ENCODE peak calls at places on chromosomes 3 and 15, in seven cellular contexts. T, Z, O, S, K, E and X are unnamed samples.

GRCh38 chr15:88394553-88395159 is 72.5 kb downstream of the MRPL46 start:
- DNase-seq in E (peak; percentile 31), S (no peak), T (no peak), Z (no peak), K (no peak), O (no peak), X (no peak)

GRCh38 chr15:85408270-85408746 is 27.9 kb downstream of the AKAP13 start:
- DNase-seq in Z (no peak), E (no peak), S (no peak), O (no peak), T (no peak), K (no peak), X (no peak)

GRCh38 chr15:27833974-27834373 is 265.1 kb downstream of the OCA2 start:
- DNase-seq in Z (no peak), O (no peak), E (no peak), K (no peak), S (no peak), T (no peak), X (no peak)

GRCh38 chr3:47283596-47284364 is 1.0 kb downstream of the KLHL18 start:
- DNase-seq in E (no peak), S (no peak), Z (no peak), O (no peak), K (no peak), T (no peak), X (no peak)

GRCh38 chr3:47813551-47814177 is 10.7 kb downstream of the DHX30 start:
- DNase-seq in S (no peak), O (no peak), T (no peak), E (no peak), Z (no peak), K (no peak), X (no peak)

GRCh38 chr3:56101576-56101975 is 366.7 kb downstream of the ERC2 start:
- DNase-seq in K (no peak), T (no peak), Z (no peak), O (peak; percentile 59), S (no peak), E (no peak), X (no peak)

GRCh38 chr3:38653685-38654537 is 4.4 kb upstream of the SCN5A start:
- DNase-seq in E (no peak), O (no peak), S (no peak), T (no peak), K (no peak), Z (no peak), X (no peak)

GRCh38 chr15:57551717-57552677 is 39.7 kb upstream of the MYZAP start:
- DNase-seq in E (peak; percentile 82), T (peak; percentile 51), K (no peak), Z (no peak), O (peak; percentile 88), S (no peak), X (peak; percentile 70)

GRCh38 chr3:159824341-159824740 is 164.3 kb upstream of the IL12A start:
- DNase-seq in O (peak; percentile 77), K (no peak), T (no peak), S (peak; percentile 30), E (peak; percentile 96), Z (no peak), X (peak; percentile 90)

GRCh38 chr3:40179016-40179415 is 130.5 kb upstream of the EIF1B start:
- DNase-seq in T (no peak), E (peak; percentile 32), S (peak; percentile 70), Z (peak; percentile 24), K (peak; percentile 35), O (peak; percentile 80), X (peak; percentile 77)

GRCh38 chr15:63870043-63870394 is 36.3 kb upstream of the HERC1 start:
- DNase-seq in Z (no peak), T (no peak), S (no peak), K (no peak), E (no peak), O (no peak), X (no peak)

GRCh38 chr3:33060609-33061337 is 36.2 kb downstream of the GLB1 start:
- DNase-seq in Z (peak; percentile 37), S (no peak), K (no peak), T (no peak), O (no peak), E (no peak), X (no peak)

GRCh38 chr15:60392986-60393811 is 4.6 kb downstream of the ANXA2 start:
- DNase-seq in E (peak; percentile 98), K (no peak), S (peak; percentile 71), T (no peak), O (peak; percentile 94), Z (no peak), X (peak; percentile 96)

GRCh38 chr3:149342413-149343340 is 9.2 kb upstream of the TM4SF18 start:
- DNase-seq in T (no peak), O (peak; percentile 71), K (no peak), Z (no peak), S (no peak), E (peak; percentile 94), X (peak; percentile 63)

GRCh38 chr3:166211451-166211850 is 374.2 kb upstream of the BCHE start:
- DNase-seq in S (no peak), K (no peak), T (no peak), O (no peak), Z (no peak), E (no peak), X (no peak)

GRCh38 chr3:188202358-188203138 is 48.6 kb downstream of the LPP start:
- DNase-seq in S (no peak), E (no peak), O (no peak), T (no peak), K (no peak), Z (no peak), X (no peak)

GRCh38 chr3:20121088-20121487 is 64.9 kb downstream of the SGO1 start:
- DNase-seq in Z (no peak), S (no peak), O (no peak), K (no peak), E (no peak), T (no peak), X (no peak)

GRCh38 chr15:88231909-88232308 is 24.6 kb downstream of the NTRK3 start:
- DNase-seq in S (no peak), K (no peak), E (no peak), Z (no peak), T (no peak), O (no peak), X (no peak)

GRCh38 chr3:64884574-64884973 is 196.8 kb upstream of the ADAMTS9 start:
- DNase-seq in T (no peak), S (no peak), E (no peak), Z (no peak), K (no peak), O (no peak), X (no peak)

GRCh38 chr3:183259087-183259486 is 6.0 kb downstream of the B3GNT5 start:
- DNase-seq in K (no peak), O (no peak), T (no peak), E (no peak), S (no peak), Z (no peak), X (no peak)

GRCh38 chr3:183262979-183263378 is 9.9 kb downstream of the B3GNT5 start:
- DNase-seq in S (no peak), K (no peak), T (no peak), Z (no peak), O (no peak), E (no peak), X (no peak)

GRCh38 chr3:183260167-183260904 is 7.3 kb downstream of the B3GNT5 start:
- DNase-seq in K (no peak), S (no peak), E (no peak), Z (no peak), T (no peak), O (no peak), X (no peak)

GRCh38 chr3:183261103-183261502 is 8.1 kb downstream of the B3GNT5 start:
- DNase-seq in K (no peak), Z (no peak), T (no peak), E (no peak), O (peak; percentile 55), S (no peak), X (no peak)

GRCh38 chr3:183259621-183260020 is 6.6 kb downstream of the B3GNT5 start:
- DNase-seq in Z (no peak), E (no peak), T (no peak), K (no peak), S (no peak), O (no peak), X (no peak)
- H3K27ac ChIP-seq in Z (no peak overlapping the region), E (no peak overlapping the region), T (no peak overlapping the region), K (no peak overlapping the region), S (no peak overlapping the region), O (no peak overlapping the region), X (no peak overlapping the region)

GRCh38 chr15:98844261-98844660 is 163.3 kb downstream of the PGPEP1L start:
- DNase-seq in S (no peak), O (peak; percentile 31), T (no peak), E (no peak), Z (no peak), K (no peak), X (no peak)
- H3K27ac ChIP-seq in S (no peak overlapping the region), O (no peak overlapping the region), T (no peak overlapping the region), E (no peak overlapping the region), Z (no peak overlapping the region), K (no peak overlapping the region), X (no peak overlapping the region)

GRCh38 chr15:70761931-70762468 is 1.4 kb downstream of the UACA start:
- DNase-seq in S (no peak), O (peak; percentile 52), K (no peak), Z (no peak), E (no peak), T (no peak), X (no peak)

GRCh38 chr15:70758790-70759462 is 4.4 kb downstream of the UACA start:
- DNase-seq in K (no peak), E (no peak), S (no peak), Z (no peak), O (no peak), T (no peak), X (no peak)

GRCh38 chr15:70762469-70763119 is 764 bp downstream of the UACA start:
- DNase-seq in Z (no peak), E (peak; percentile 52), O (peak; percentile 59), K (no peak), S (peak; percentile 48), T (no peak), X (peak; percentile 61)

GRCh38 chr15:70763120-70763949 is at the start of gene UACA:
- DNase-seq in K (peak; percentile 86), S (peak; percentile 97), T (peak; percentile 95), Z (peak; percentile 24), O (peak; percentile 99), E (peak; percentile 93), X (peak; percentile 98)

DNA sequence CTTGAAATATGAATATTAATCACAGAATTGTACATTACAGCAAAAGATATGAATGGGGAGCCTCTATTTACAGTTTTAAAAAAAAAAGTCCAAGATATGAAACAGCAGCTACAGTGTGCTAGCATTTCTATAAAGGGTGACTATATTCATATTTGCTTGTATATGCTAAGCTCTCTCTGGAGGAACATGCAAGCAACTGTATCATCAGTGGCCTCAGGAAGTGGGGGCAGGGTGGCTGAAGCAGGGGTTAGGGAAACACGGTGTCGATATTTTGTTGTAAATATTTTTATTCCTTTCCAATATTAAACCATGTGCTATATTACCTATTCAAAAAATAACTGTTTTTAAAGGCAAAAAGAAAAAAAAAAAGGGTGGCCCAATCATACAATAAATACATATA is 2.3 kb downstream of the UACA start:
- DNase-seq in O (no peak), S (no peak), Z (no peak), E (no peak), T (no peak), K (no peak), X (no peak)
- H3K27ac ChIP-seq in O (no peak overlapping the region), S (no peak overlapping the region), Z (no peak overlapping the region), E (peak overlapping the region; percentile 92), T (no peak overlapping the region), K (no peak overlapping the region), X (peak overlapping the region; percentile 96)

DNA sequence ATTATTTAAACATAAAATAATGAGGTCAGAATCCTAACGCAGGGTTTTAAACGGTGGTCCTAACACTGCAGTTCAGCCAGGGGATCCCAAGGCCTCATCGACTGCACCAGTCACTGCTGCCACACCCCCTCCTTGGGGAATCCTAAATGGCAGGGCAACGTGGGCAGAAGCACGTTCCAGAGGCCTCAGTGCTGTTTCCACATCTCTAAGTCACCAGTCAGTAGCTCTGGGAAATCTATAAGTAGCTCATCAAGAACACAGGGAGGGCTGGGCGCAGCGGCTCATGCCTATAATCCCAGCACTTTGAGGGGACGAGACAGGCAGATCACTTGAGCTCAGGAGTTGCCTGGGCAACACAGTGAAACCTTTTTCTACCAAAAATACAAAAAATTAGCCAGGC is 47.5 kb downstream of the PRTG start:
- DNase-seq in O (no peak), S (no peak), K (no peak), T (no peak), Z (no peak), E (no peak), X (no peak)
- H3K27ac ChIP-seq in O (no peak overlapping the region), S (no peak overlapping the region), K (no peak overlapping the region), T (no peak overlapping the region), Z (no peak overlapping the region), E (no peak overlapping the region), X (no peak overlapping the region)